ENCODE peak calls at places on chromosome 19, in four cellular contexts. O is neural progenitor cell, S is mesenchymal stem cell, K is GM12878. A is an unnamed sample. For H3K27me3, the result is how much of the 10 kb centered on the place peaks cover.

GRCh38 chr19:56080669-56081401 is 40.3 kb downstream of the ZNF787 start:
- DNase-seq in S (peak), O (peak), K (peak), A (peak)

GRCh38 chr19:39686739-39687138 is 17.5 kb upstream of the LGALS14 start:
- DNase-seq in S (no peak), O (no peak), K (no peak), A (no peak)

GRCh38 chr19:928471-929259 is 2.8 kb downstream of the ARID3A start:
- DNase-seq in S (peak), O (no peak), K (no peak), A (no peak)

GRCh38 chr19:21835810-21836444 is at the start of gene ZNF43:
- DNase-seq in O (peak), S (peak), K (peak), A (peak)

GRCh38 chr19:56119585-56119978 is 1.5 kb downstream of the ZNF787 start:
- DNase-seq in K (no peak), S (peak), O (no peak), A (no peak)

GRCh38 chr19:17457621-17458020 is 3.1 kb downstream of the NXNL1 start:
- DNase-seq in K (no peak), O (no peak), S (no peak), A (no peak)

GRCh38 chr19:20968092-20968491 is 45.0 kb downstream of the ZNF85 start:
- DNase-seq in O (no peak), S (no peak), K (no peak), A (no peak)

GRCh38 chr19:34408421-34408820 is 4.2 kb downstream of the PDCD2L start:
- DNase-seq in O (no peak), K (no peak), S (no peak), A (no peak)

GRCh38 chr19:10961073-10961762 is 388 bp downstream of the SMARCA4 start:
- DNase-seq in O (peak), K (no peak), S (no peak), A (no peak)

GRCh38 chr19:38030681-38031422 is 123.8 kb downstream of the SIPA1L3 start:
- DNase-seq in O (no peak), K (no peak), S (no peak), A (no peak)

GRCh38 chr19:11435833-11436313 is 438 bp downstream of the PRKCSH start:
- DNase-seq in S (peak), K (no peak), O (peak), A (peak)

GRCh38 chr19:16576690-16577530 is 4.7 kb upstream of the SLC35E1 start:
- DNase-seq in K (no peak), O (no peak), S (no peak), A (no peak)

GRCh38 chr19:51689751-51690358 is 3.3 kb upstream of the SPACA6 start:
- DNase-seq in O (peak), S (peak), K (no peak), A (no peak)

GRCh38 chr19:51450730-51451307 is 7.4 kb downstream of the SIGLEC8 start:
- DNase-seq in O (no peak), S (no peak), K (no peak), A (no peak)

GRCh38 chr19:34373601-34374288 is 8.7 kb downstream of the GPI start:
- DNase-seq in S (no peak), O (no peak), K (no peak), A (no peak)

GRCh38 chr19:5104871-5105351 is 136.0 kb downstream of the KDM4B start:
- DNase-seq in K (no peak), S (no peak), O (no peak), A (no peak)

GRCh38 chr19:44813331-44814131 is 4.6 kb downstream of the BCAM start:
- DNase-seq in O (no peak), S (no peak), K (no peak), A (no peak)

GRCh38 chr19:15223649-15224371 is 8.4 kb downstream of the EPHX3 start:
- DNase-seq in S (peak), K (no peak), O (peak), A (no peak)

GRCh38 chr19:14375055-14375581 is 6.1 kb upstream of the ADGRE5 start:
- DNase-seq in K (no peak), S (no peak), O (no peak), A (no peak)

GRCh38 chr19:31269425-31270127 is 79.7 kb downstream of the TSHZ3 start:
- DNase-seq in K (no peak), S (no peak), O (no peak), A (peak)

GRCh38 chr19:22286151-22286810 is at the start of gene ZNF729:
- DNase-seq in O (no peak), S (no peak), K (no peak), A (no peak)

GRCh38 chr19:737591-738093 is 13.3 kb upstream of the MISP start:
- DNase-seq in O (peak), K (no peak), S (peak), A (no peak)

GRCh38 chr19:20167020-20167644 is at the start of gene ZNF486:
- DNase-seq in K (no peak), O (peak), S (peak), A (peak)

GRCh38 chr19:7915250-7916136 is 863 bp downstream of the TGFBR3L start:
- DNase-seq in O (no peak), S (no peak), K (no peak), A (no peak)

GRCh38 chr19:7918615-7919421 is 1.3 kb upstream of the SNAPC2 start:
- DNase-seq in O (no peak), K (no peak), S (no peak), A (no peak)

GRCh38 chr19:7917292-7918061 is 2.7 kb upstream of the SNAPC2 start:
- DNase-seq in S (peak), K (no peak), O (peak), A (peak)

GRCh38 chr19:7916137-7916907 is 1.7 kb downstream of the TGFBR3L start:
- DNase-seq in O (peak), S (peak), K (no peak), A (no peak)

DNA sequence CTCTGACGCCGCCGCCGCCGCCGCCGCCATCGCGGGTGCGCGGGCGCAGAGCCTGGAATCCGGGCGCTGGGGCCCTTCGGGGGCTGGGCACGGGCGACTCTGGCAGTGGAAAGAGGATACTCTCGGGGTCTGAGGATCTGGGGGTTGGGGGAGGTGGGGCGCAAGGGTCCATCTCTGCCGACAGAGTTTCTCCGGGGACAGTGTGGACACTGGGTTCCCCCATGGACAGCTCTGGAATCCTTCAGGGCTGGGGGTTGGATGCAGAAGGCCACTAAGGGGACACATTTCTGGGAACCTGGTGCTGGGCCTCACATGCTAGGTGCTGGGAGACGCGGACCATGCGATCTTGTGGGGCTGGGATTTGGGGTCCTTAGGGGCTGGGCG is 2.3 kb downstream of the TGFBR3L start:
- DNase-seq in O (no peak), K (no peak), S (peak), A (no peak)
- H3K27me3 ChIP-seq in O (half or more), K (under half), S (under half), A (under half)

DNA sequence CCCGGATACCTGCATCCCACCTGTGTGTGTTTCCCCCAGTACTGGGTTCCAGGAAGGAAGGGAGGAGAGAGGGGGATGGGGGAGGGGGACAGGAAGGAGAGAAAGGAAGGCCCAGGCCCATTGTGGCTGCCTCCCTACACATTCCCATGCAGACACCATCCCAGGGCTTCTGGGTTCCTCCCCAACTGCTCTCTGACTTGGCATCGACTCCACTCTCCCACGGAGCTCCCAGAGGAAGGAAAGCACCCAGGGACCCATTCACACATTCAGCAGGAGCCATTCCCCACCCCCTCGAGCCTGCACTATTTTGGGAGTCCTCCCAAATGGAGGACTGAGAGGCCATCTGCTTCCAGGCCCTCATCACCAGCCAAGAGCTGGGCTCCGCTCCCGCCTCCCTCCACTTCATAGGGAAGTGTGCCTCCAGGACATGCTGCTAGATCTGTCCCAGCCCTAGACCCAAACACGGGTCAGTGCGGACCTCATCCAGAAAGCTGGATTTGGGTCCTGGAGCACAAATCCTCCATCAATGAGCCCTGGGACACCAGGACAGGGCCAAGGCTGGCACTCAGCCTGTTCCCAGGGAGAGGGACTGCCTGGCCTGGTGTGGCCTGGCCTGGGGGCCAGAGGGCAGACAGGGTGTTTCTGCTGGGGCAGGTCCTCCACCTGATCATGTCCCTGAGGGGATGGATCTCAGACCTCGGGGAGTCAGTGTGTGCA is 13.1 kb downstream of the PRR36 start:
- DNase-seq in K (no peak), O (no peak), S (no peak), A (no peak)
- H3K4me3 ChIP-seq in K (no peak), O (no peak), S (no peak), A (no peak)

GRCh38 chr19:18475004-18475453 is 37.1 kb upstream of the ISYNA1 start:
- DNase-seq in S (no peak), O (no peak), K (no peak), A (no peak)
- H3K4me2 ChIP-seq in S (no peak), O (no peak), K (no peak), A (no peak)

DNA sequence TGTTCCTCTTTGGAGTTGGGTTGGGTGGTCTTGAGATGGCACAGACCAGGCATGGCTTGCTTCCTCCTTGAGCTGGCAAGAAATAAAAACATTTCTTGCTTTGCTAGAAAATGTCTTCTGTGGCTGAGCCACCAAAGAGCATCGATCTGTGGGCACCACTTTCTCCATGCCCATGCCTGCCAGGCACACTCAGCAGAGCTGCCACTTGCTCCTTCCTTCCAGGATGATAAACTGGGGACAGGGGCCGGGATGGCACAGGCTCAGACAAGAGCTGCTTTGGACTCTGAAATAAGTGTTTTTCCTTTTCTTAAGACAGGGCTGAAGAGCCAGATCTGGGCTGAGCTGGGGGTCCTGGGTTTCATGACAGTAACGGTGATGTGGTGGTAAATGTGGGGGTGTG is 32.8 kb downstream of the NFIX start:
- DNase-seq in O (no peak), S (no peak), K (no peak), A (no peak)
- H3K27me3 ChIP-seq in O (half or more), S (half or more), K (under half), A (under half)

DNA sequence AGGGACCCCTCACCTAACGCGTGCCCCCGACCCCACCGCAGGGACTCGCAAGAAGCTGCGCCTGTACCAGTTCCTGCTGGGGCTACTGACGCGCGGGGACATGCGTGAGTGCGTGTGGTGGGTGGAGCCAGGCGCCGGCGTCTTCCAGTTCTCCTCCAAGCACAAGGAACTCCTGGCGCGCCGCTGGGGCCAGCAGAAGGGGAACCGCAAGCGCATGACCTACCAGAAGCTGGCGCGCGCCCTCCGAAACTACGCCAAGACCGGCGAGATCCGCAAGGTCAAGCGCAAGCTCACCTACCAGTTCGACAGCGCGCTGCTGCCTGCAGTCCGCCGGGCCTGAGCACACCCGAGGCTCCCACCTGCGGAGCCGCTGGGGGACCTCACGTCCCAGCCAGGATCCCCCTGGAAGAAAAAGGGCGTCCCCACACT is 4.7 kb upstream of the MYBPC2 start:
- DNase-seq in K (no peak), S (peak), O (peak), A (peak)
- H3K4me3 ChIP-seq in K (no peak), S (peak), O (no peak), A (peak)

GRCh38 chr19:46745030-46745429 is 827 bp upstream of the FKRP start:
- DNase-seq in S (no peak), O (no peak), K (no peak), A (no peak)

GRCh38 chr19:46746281-46746965 is at the start of gene STRN4:
- DNase-seq in S (peak), O (peak), K (no peak), A (no peak)

GRCh38 chr19:46745521-46746280 is at the start of gene FKRP:
- DNase-seq in O (peak), K (no peak), S (peak), A (no peak)

GRCh38 chr19:46741447-46741846 is 4.4 kb upstream of the FKRP start:
- DNase-seq in K (no peak), O (no peak), S (no peak), A (no peak)

DNA sequence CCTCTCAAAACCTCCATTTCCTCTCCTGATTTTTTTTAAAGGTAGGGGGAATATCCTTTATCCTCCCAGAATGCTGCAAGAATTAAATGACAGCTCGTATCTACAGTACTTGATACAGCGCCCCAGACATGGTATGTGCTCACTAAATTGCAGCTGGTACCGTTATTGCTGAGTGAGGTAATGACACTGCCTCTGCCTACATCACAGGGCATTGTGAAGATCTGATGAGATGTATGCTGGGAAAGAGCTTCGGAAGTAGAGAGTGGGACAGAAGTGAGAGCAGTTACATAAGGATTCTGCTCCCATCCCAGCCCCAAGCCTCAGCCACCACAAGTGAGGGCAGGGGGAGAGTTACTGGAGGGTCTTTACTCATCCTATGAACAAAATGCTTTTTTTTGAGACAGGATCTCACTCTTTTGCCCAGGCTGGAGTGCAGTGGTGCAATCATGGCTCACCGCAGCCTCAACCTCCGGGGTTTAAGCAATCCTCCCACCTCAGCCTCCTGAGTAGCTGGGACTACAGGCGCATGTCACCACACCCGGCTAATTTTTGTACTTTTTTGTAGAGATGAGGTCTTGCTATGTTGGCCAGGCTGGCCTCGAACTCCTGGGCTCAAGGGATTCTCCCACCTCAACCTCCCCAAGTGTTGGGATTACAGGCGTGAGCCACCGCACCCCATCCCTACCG is 1.7 kb upstream of the FKRP start:
- DNase-seq in K (no peak), O (no peak), S (no peak), A (no peak)
- H3K4me2 ChIP-seq in K (peak), O (peak), S (no peak), A (peak)

DNA sequence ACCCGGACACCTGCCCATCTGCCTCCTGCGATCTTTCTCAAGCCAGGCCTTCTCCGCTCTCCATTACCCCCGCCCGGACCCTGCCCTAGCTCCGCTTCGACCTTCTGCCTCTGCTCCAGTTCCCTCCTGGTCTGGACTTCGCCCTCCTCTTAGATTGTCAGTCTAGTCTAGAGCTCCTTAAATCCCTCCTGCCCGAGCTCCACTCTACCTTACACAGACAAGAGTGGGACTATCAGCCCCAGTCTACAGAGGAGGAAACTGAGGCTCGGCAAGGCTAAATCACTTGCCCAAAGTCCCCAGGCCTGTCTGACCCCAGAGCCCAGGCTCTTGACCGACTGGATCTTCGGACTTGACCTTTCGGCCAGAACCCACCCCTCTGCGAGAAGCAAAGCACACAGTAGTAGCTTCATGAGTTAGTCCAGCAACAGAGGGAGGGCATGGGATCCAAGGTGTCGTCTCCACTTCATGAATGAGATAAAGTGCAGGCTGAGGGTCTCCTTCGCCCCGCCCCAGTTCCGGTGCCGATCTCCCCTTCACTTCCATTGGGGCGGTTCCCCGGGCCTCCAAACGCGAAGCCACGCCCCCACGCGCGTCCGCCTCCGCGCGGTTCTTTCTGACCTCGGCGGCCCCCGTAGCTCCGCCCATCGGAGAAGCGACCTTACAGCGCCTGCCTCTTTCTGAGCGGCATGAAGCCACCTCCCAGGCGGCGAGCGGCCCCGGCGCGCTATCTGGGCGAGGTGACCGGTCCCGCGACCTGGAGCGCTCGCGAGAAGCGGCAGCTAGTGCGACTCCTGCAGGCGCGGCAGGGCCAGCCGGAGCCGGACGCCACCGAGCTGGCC is at the start of gene SNAPC2:
- DNase-seq in O (peak), S (peak), K (peak), A (peak)
- H3K27me3 ChIP-seq in O (under half), S (under half), K (under half), A (under half)

GRCh38 chr19:4089946-4090345 is 23.2 kb upstream of the ZBTB7A start:
- DNase-seq in O (no peak), S (no peak), K (no peak), A (no peak)
- H3K4me3 ChIP-seq in O (no peak), S (no peak), K (no peak), A (no peak)

GRCh38 chr19:53947624-53948023 is 15.1 kb upstream of the CACNG8 start:
- DNase-seq in S (no peak), O (peak), K (no peak), A (no peak)

GRCh38 chr19:53944416-53944815 is 18.3 kb upstream of the CACNG8 start:
- DNase-seq in S (no peak), K (no peak), O (no peak), A (no peak)

GRCh38 chr19:53945441-53945840 is 17.3 kb upstream of the CACNG8 start:
- DNase-seq in S (no peak), K (no peak), O (peak), A (peak)

GRCh38 chr19:53944933-53945332 is 17.8 kb upstream of the CACNG8 start:
- DNase-seq in O (no peak), K (no peak), S (no peak), A (no peak)

DNA sequence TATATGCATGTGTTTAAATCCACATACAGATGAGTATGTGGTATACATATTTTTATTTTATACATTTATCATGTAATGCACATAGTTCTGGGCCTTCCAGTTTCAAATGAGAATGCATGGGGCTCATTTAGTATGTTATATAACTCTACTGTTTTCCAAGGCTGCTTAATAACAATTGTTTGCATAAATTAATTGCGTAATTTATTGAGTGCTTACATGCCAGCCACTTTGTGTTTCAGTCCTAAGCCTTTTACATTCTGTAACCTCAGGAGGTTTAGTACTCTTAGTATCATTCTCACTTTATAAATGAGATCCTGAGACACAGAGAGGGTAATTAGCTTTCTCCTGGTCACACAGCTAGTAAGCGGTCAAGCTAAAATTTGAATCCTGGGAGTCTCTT is 16.7 kb upstream of the CACNG8 start:
- DNase-seq in S (no peak), O (no peak), K (no peak), A (no peak)
- H3K4me2 ChIP-seq in S (no peak), O (peak), K (no peak), A (no peak)